ENCODE peak calls at places on chromosomes 16 and 17, in six cellular contexts. J is HCT116, A is SK-N-SH, S is GM12878, U is H1, Q is HepG2. N is an unnamed sample.

GRCh38 chr17:82384730-82385429 is 13.3 kb downstream of the UTS2R start:
- DNase-seq in J (no peak), A (peak), S (no peak), U (no peak), Q (peak), N (peak)

GRCh38 chr16:31471875-31472558 is at the start of gene TGFB1I1:
- DNase-seq in J (no peak), A (peak), S (no peak), U (peak), Q (no peak), N (no peak)

GRCh38 chr16:86575754-86576557 is 2.4 kb upstream of the FOXL1 start:
- DNase-seq in J (peak), A (peak), S (no peak), U (peak), Q (peak), N (peak)

GRCh38 chr16:2983706-2984136 is 3.5 kb upstream of the PKMYT1 start:
- DNase-seq in J (peak), A (peak), S (no peak), U (peak), Q (peak), N (peak)

GRCh38 chr16:53014287-53014686 is 38.4 kb downstream of the CHD9NB start:
- DNase-seq in J (no peak), A (peak), S (no peak), U (no peak), Q (no peak), N (no peak)

GRCh38 chr17:1108810-1109605 is 70.8 kb downstream of the ABR start:
- DNase-seq in J (no peak), A (peak), S (no peak), U (peak), Q (no peak), N (no peak)

GRCh38 chr16:17312100-17312732 is 158.5 kb downstream of the XYLT1 start:
- DNase-seq in J (peak), A (no peak), S (no peak), U (no peak), Q (no peak), N (no peak)

GRCh38 chr16:20061132-20061531 is 12.6 kb downstream of the GPR139 start:
- DNase-seq in J (no peak), A (no peak), S (no peak), U (no peak), Q (no peak), N (no peak)

GRCh38 chr17:68204736-68205135 is 43.1 kb upstream of the AMZ2 start:
- DNase-seq in J (no peak), A (no peak), S (no peak), U (no peak), Q (no peak), N (peak)

GRCh38 chr17:63675607-63676539 is 24.1 kb downstream of the LIMD2 start:
- DNase-seq in J (peak), A (peak), S (no peak), U (no peak), Q (peak), N (peak)

GRCh38 chr17:50766222-50767023 is 895 bp downstream of the ANKRD40CL start:
- DNase-seq in J (no peak), A (no peak), S (no peak), U (peak), Q (peak), N (no peak)

DNA sequence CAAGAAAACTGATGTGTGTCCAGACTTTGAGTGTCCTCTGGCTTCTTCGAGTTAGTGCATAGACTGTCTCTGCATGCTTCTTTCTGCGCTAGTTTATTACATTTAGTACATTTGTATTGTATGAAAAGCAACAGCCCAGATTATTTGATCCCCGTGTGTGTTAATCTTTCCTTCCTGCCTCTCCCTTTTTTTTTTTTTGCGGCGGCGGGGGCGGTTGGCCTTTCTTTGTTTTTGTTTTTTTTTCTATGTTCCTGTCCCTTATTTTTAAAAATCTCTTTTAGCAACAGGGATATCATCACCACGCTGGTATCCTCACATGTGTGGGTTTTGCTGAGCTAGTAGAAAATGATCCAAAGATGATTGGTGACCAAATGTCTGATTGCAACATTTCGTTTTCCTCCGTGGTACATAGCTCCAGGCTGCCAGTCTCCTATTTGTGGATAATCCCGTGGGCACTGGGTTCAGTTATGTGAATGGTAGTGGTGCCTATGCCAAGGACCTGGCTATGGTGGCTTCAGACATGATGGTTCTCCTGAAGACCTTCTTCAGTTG is 9.4 kb downstream of the SCPEP1 start:
- DNase-seq in J (no peak), A (no peak), S (no peak), U (no peak), Q (no peak), N (no peak)
- TF ChIP-seq JUND in J (no peak), A (no peak), S (no peak), U (no peak), Q (no peak), N (no peak)

GRCh38 chr16:1326380-1326779 is 7.1 kb upstream of the BAIAP3 start:
- DNase-seq in J (no peak), A (no peak), S (no peak), U (no peak), Q (no peak), N (no peak)

GRCh38 chr16:1325673-1326371 is 7.6 kb upstream of the BAIAP3 start:
- DNase-seq in J (no peak), A (no peak), S (no peak), U (no peak), Q (no peak), N (no peak)

GRCh38 chr16:1323296-1324239 is 9.9 kb upstream of the BAIAP3 start:
- DNase-seq in J (no peak), A (no peak), S (no peak), U (no peak), Q (no peak), N (no peak)

GRCh38 chr16:1324286-1324826 is 9.1 kb upstream of the BAIAP3 start:
- DNase-seq in J (no peak), A (no peak), S (no peak), U (no peak), Q (no peak), N (no peak)

DNA sequence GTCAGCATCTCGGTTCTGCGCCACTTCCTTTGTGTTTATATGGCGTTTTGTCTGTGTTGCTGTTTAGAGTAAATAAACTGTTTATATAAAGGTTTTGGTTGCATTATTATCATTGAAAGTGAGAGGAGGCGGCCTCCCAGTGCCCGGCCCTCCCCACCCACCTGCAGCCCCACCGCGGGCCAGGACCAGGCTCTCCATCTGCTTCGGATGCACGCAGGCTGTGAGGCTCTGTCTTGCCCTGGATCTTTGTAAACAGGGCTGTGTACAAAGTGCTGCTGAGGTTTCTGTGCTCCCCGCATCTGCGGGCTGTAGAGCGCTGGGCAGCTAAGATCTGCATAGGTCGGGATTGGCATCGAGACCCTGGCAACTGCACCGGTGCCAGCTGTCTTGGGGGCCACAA is 8.2 kb upstream of the BAIAP3 start:
- DNase-seq in J (no peak), A (no peak), S (no peak), U (no peak), Q (no peak), N (no peak)
- TF ChIP-seq JUND in J (no peak), A (no peak), S (no peak), U (no peak), Q (no peak), N (no peak)

DNA sequence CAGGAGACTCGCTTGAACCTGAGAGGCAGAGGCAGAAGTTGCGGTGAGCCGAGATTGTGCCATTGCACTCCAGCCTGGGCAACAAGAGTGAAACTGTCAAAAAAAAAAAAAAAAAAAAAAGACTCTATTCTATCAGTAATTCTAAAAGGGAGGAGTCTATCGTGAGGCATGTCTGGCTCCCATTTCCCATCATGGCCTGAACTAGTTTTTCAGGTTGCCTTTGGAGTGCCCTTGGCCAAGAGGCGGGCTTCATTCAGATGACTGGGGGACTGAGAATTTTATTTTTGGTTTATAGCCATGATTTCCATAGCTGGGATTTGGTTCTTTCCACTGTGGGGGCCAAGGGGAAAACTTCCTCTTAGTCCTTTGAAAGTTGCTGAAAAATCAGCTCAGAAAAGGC is 3.5 kb upstream of the SNX29 start:
- DNase-seq in J (no peak), A (no peak), S (no peak), U (no peak), Q (no peak), N (no peak)
- TF ChIP-seq JUND in J (no peak), A (no peak), S (no peak), U (no peak), Q (no peak), N (no peak)

GRCh38 chr16:24423332-24423731 is 116.0 kb upstream of the RBBP6 start:
- DNase-seq in J (no peak), A (no peak), S (no peak), U (no peak), Q (no peak), N (no peak)

GRCh38 chr16:24418729-24419128 is 120.6 kb upstream of the RBBP6 start:
- DNase-seq in J (no peak), A (no peak), S (no peak), U (no peak), Q (no peak), N (peak)

DNA sequence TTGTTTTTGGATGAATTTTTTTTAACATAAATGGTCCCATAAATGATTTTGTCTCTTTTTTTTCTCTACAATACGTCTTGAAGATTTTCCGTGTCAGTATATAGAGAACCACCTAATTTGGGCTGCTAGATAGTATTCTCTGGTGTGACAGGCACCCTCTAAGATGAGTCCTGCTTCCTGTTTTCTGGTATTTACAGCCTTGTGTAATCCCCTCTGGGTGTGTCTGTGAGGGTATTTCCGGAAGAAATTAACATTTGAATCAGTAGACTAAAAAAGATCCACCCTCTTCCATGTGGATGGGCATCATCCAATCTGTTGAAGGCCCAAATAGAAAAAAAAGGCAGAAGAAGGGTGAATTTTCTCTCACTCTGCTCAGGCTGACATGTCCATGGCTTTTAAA is 119.7 kb upstream of the RBBP6 start:
- DNase-seq in J (no peak), A (no peak), S (peak), U (no peak), Q (no peak), N (no peak)
- TF ChIP-seq JUND in J (no peak), A (no peak), S (no peak), U (no peak), Q (no peak), N (no peak)

GRCh38 chr17:30832438-30832790 is 648 bp downstream of the ATAD5 start:
- DNase-seq in J (no peak), A (no peak), S (no peak), U (no peak), Q (no peak), N (no peak)

GRCh38 chr17:30829022-30829421 is 2.7 kb upstream of the ATAD5 start:
- DNase-seq in J (no peak), A (no peak), S (no peak), U (no peak), Q (no peak), N (no peak)

GRCh38 chr17:30831663-30832437 is at the start of gene ATAD5:
- DNase-seq in J (peak), A (peak), S (peak), U (peak), Q (peak), N (peak)

GRCh38 chr17:30827082-30827481 is 2.6 kb upstream of the CRLF3 start:
- DNase-seq in J (no peak), A (no peak), S (no peak), U (no peak), Q (peak), N (no peak)

GRCh38 chr17:30831257-30831656 is 509 bp upstream of the ATAD5 start:
- DNase-seq in J (no peak), A (peak), S (no peak), U (no peak), Q (no peak), N (no peak)
- TF ChIP-seq JUND in J (no peak), A (no peak), S (no peak), U (no peak), Q (no peak), N (no peak)

GRCh38 chr16:29684671-29685070 is 5.7 kb downstream of the QPRT start:
- DNase-seq in J (no peak), A (no peak), S (no peak), U (no peak), Q (no peak), N (no peak)
- TF ChIP-seq JUND in J (no peak), A (no peak), S (no peak), U (no peak), Q (no peak), N (no peak)